ENCODE peak calls at places on chromosome 1, in four cellular contexts. E is esophagus muscularis mucosa, A is NCI-H345, Q is cardiac fibroblast. B is an unnamed sample.
A peak's percentile ranks its signal among the peaks of the same experiment; 100 is the strongest.

GRCh38 chr1:11839727-11840705 is 7.6 kb downstream of the NPPA start:
- DNase-seq in Q (no peak), E (no peak), A (no peak), B (no peak)

GRCh38 chr1:113887776-113888175 is 395 bp upstream of the BCL2L15 start:
- DNase-seq in E (no peak), A (no peak), Q (no peak), B (no peak)

GRCh38 chr1:23343246-23344110 is 606 bp downstream of the HNRNPR start:
- DNase-seq in A (peak; percentile 49), E (no peak), Q (peak; percentile 84), B (peak; percentile 42)

GRCh38 chr1:43067856-43068751 is 104.0 kb downstream of the EBNA1BP2 start:
- DNase-seq in A (peak; percentile 52), Q (no peak), E (no peak), B (no peak)

GRCh38 chr1:53552146-53552940 is 93.1 kb downstream of the DMRTB1 start:
- DNase-seq in A (peak; percentile 55), Q (no peak), E (no peak), B (no peak)

GRCh38 chr1:28571911-28572310 is 19.0 kb downstream of the TRNAU1AP start:
- DNase-seq in E (no peak), A (no peak), Q (no peak), B (no peak)

GRCh38 chr1:2972879-2973575 is 48.2 kb upstream of the ACTRT2 start:
- DNase-seq in A (no peak), Q (no peak), E (no peak), B (no peak)

GRCh38 chr1:112933820-112934561 is 22.0 kb downstream of the SLC16A1 start:
- DNase-seq in A (no peak), E (no peak), Q (no peak), B (no peak)

GRCh38 chr1:29478046-29478791 is 241.9 kb downstream of the PTPRU start:
- DNase-seq in A (no peak), Q (no peak), E (no peak), B (no peak)

GRCh38 chr1:180255538-180256352 is 25.7 kb downstream of the LHX4 start:
- DNase-seq in Q (no peak), A (no peak), E (no peak), B (no peak)

GRCh38 chr1:50214764-50215163 is 106.0 kb downstream of the ELAVL4 start:
- DNase-seq in E (no peak), Q (no peak), A (no peak), B (no peak)

GRCh38 chr1:206864939-206865671 is at the start of gene IL20:
- DNase-seq in A (peak; percentile 36), E (no peak), Q (peak; percentile 84), B (peak; percentile 84)

GRCh38 chr1:3787347-3787710 is 9.0 kb downstream of the LRRC47 start:
- DNase-seq in A (no peak), E (no peak), Q (no peak), B (no peak)

GRCh38 chr1:1222575-1223225 is 8.7 kb upstream of the TNFRSF4 start:
- DNase-seq in A (no peak), E (no peak), Q (no peak), B (no peak)

GRCh38 chr1:175270361-175270760 is 77.8 kb upstream of the KIAA0040 start:
- DNase-seq in E (no peak), A (no peak), Q (no peak), B (no peak)

GRCh38 chr1:77571642-77572041 is 110.8 kb downstream of the ZZZ3 start:
- DNase-seq in Q (peak; percentile 18), E (no peak), A (no peak), B (no peak)

GRCh38 chr1:72283204-72284083 is 1.1 kb upstream of the NEGR1 start:
- DNase-seq in A (peak; percentile 86), E (peak; percentile 93), Q (peak; percentile 84), B (peak; percentile 78)

GRCh38 chr1:53982762-53983101 is 35.3 kb downstream of the LDLRAD1 start:
- DNase-seq in E (no peak), A (no peak), Q (no peak), B (no peak)

GRCh38 chr1:153422450-153423068 is 6.2 kb downstream of the S100A7A start:
- DNase-seq in A (no peak), E (no peak), Q (peak; percentile 65), B (no peak)

GRCh38 chr1:150931773-150932172 is 5.6 kb downstream of the SETDB1 start:
- DNase-seq in A (no peak), E (no peak), Q (peak; percentile 39), B (no peak)

GRCh38 chr1:53080769-53081168 is 18.8 kb downstream of the PODN start:
- DNase-seq in A (no peak), E (no peak), Q (no peak), B (no peak)

GRCh38 chr1:83694449-83694848 is 304.5 kb downstream of the TTLL7 start:
- DNase-seq in E (no peak), A (no peak), Q (no peak), B (no peak)

GRCh38 chr1:18041107-18041506 is 66.5 kb upstream of the IGSF21 start:
- DNase-seq in Q (no peak), A (no peak), E (no peak), B (no peak)

GRCh38 chr1:235906436-235906835 is 39.7 kb upstream of the LYST start:
- DNase-seq in A (no peak), E (no peak), Q (no peak), B (no peak)

GRCh38 chr1:99764439-99764838 is 2.0 kb downstream of the FRRS1 start:
- DNase-seq in A (no peak), E (no peak), Q (no peak), B (no peak)

GRCh38 chr1:161351482-161351881 is 16.2 kb downstream of the CFAP126 start:
- DNase-seq in Q (peak; percentile 12), A (no peak), E (no peak), B (no peak)

GRCh38 chr1:115076384-115076906 is 12.9 kb downstream of the TSPAN2 start:
- DNase-seq in E (no peak), A (no peak), Q (peak; percentile 27), B (no peak)

GRCh38 chr1:193079187-193079586 is 19.8 kb downstream of the RO60 start:
- DNase-seq in E (no peak), A (no peak), Q (no peak), B (no peak)

GRCh38 chr1:163071381-163072255 is 2.5 kb downstream of the RGS4 start:
- DNase-seq in E (no peak), Q (peak; percentile 93), A (peak; percentile 61), B (peak; percentile 23)

GRCh38 chr1:24635195-24635843 is 7.8 kb upstream of the SRRM1 start:
- DNase-seq in A (peak; percentile 60), Q (peak; percentile 83), E (no peak), B (peak; percentile 66)

GRCh38 chr1:96519851-96520281 is 201.7 kb upstream of the PTBP2 start:
- DNase-seq in Q (no peak), A (no peak), E (no peak), B (no peak)

GRCh38 chr1:41175546-41175945 is 66.6 kb downstream of the SCMH1 start:
- DNase-seq in A (peak; percentile 19), E (no peak), Q (peak; percentile 38), B (peak; percentile 100)

GRCh38 chr1:30034627-30035521 is 688.5 kb downstream of the MATN1 start:
- DNase-seq in Q (no peak), E (peak; percentile 83), A (peak; percentile 78), B (peak; percentile 52)

GRCh38 chr1:114482585-114482984 is 28.4 kb downstream of the TRIM33 start:
- DNase-seq in E (no peak), Q (no peak), A (no peak), B (no peak)

GRCh38 chr1:16276302-16277020 is 39.5 kb upstream of the CPLANE2 start:
- DNase-seq in E (no peak), A (no peak), Q (no peak), B (no peak)

GRCh38 chr1:10897981-10898728 is 101.7 kb upstream of the CASZ1 start:
- DNase-seq in A (no peak), Q (peak; percentile 71), E (no peak), B (no peak)

GRCh38 chr1:9233241-9233941 is 1.2 kb upstream of the H6PD start:
- DNase-seq in Q (peak; percentile 92), E (peak; percentile 95), A (no peak), B (no peak)

GRCh38 chr1:53316058-53316741 is 11.7 kb downstream of the LRP8 start:
- DNase-seq in A (no peak), Q (no peak), E (no peak), B (peak; percentile 42)

GRCh38 chr1:7902478-7903084 is 38.1 kb downstream of the TNFRSF9 start:
- DNase-seq in E (no peak), A (peak; percentile 73), Q (peak; percentile 77), B (peak; percentile 60)